ENCODE peak calls at places on chromosomes 7 and 10, in eight cellular contexts. One of them, this sample, is unnamed.

GRCh38 chr7:76340617-76341131 is 18.1 kb downstream of the YWHAG start:
- DNase-seq in naive B cell: no peak
- DNase-seq in activated T-helper 1 cell treated with anti-CD3 and anti-CD28 coated beads, Interleukin-12 subunit alpha, Interleukin-12 subunit beta, Interleukin-2, Interleukin-4 antibody, amounts not matched to agents 30 ng/mL and 10 ng/mL and 1 ng/mL, durations not matched to agents 14 hours and 24 hours and 36 hours: no peak
- DNase-seq in stimulated activated CD4-positive, alpha-beta T cell treated with anti-CD3 and anti-CD28 coated beads, Interleukin-1b, Interleukin-23, amount 100 ng/mL, for 24 hours: no peak
- DNase-seq in NCI-H82: no peak
- DNase-seq in HEK293T: no peak
- DNase-seq in stimulated activated naive CD8-positive, alpha-beta T cell treated with anti-CD3 and anti-CD28 coated beads, Interleukin-15, Interleukin-2, amounts not matched to agents 100 U/mL and 50 U/mL, for 24 hours: no peak
- DNase-seq in putamen: no peak
- DNase-seq in this sample: no peak

GRCh38 chr7:94396044-94396443 is 1.3 kb downstream of the COL1A2 start:
- DNase-seq in naive B cell: no peak
- DNase-seq in activated T-helper 1 cell treated with anti-CD3 and anti-CD28 coated beads, Interleukin-12 subunit alpha, Interleukin-12 subunit beta, Interleukin-2, Interleukin-4 antibody, amounts not matched to agents 30 ng/mL and 10 ng/mL and 1 ng/mL, durations not matched to agents 14 hours and 24 hours and 36 hours: no peak
- DNase-seq in stimulated activated CD4-positive, alpha-beta T cell treated with anti-CD3 and anti-CD28 coated beads, Interleukin-1b, Interleukin-23, amount 100 ng/mL, for 24 hours: no peak
- DNase-seq in NCI-H82: no peak
- DNase-seq in HEK293T: no peak
- DNase-seq in stimulated activated naive CD8-positive, alpha-beta T cell treated with anti-CD3 and anti-CD28 coated beads, Interleukin-15, Interleukin-2, amounts not matched to agents 100 U/mL and 50 U/mL, for 24 hours: no peak
- DNase-seq in putamen: no peak
- DNase-seq in this sample: no peak

GRCh38 chr10:125201108-125201524 is 40.8 kb upstream of the CTBP2 start:
- DNase-seq in naive B cell: no peak
- DNase-seq in activated T-helper 1 cell treated with anti-CD3 and anti-CD28 coated beads, Interleukin-12 subunit alpha, Interleukin-12 subunit beta, Interleukin-2, Interleukin-4 antibody, amounts not matched to agents 30 ng/mL and 10 ng/mL and 1 ng/mL, durations not matched to agents 14 hours and 24 hours and 36 hours: no peak
- DNase-seq in stimulated activated CD4-positive, alpha-beta T cell treated with anti-CD3 and anti-CD28 coated beads, Interleukin-1b, Interleukin-23, amount 100 ng/mL, for 24 hours: no peak
- DNase-seq in NCI-H82: no peak
- DNase-seq in HEK293T: no peak
- DNase-seq in stimulated activated naive CD8-positive, alpha-beta T cell treated with anti-CD3 and anti-CD28 coated beads, Interleukin-15, Interleukin-2, amounts not matched to agents 100 U/mL and 50 U/mL, for 24 hours: no peak
- DNase-seq in putamen: no peak
- DNase-seq in this sample: no peak

GRCh38 chr7:49788455-49789059 is 15.1 kb downstream of the VWC2 start:
- DNase-seq in naive B cell: no peak
- DNase-seq in activated T-helper 1 cell treated with anti-CD3 and anti-CD28 coated beads, Interleukin-12 subunit alpha, Interleukin-12 subunit beta, Interleukin-2, Interleukin-4 antibody, amounts not matched to agents 30 ng/mL and 10 ng/mL and 1 ng/mL, durations not matched to agents 14 hours and 24 hours and 36 hours: no peak
- DNase-seq in stimulated activated CD4-positive, alpha-beta T cell treated with anti-CD3 and anti-CD28 coated beads, Interleukin-1b, Interleukin-23, amount 100 ng/mL, for 24 hours: no peak
- DNase-seq in NCI-H82: no peak
- DNase-seq in HEK293T: no peak
- DNase-seq in stimulated activated naive CD8-positive, alpha-beta T cell treated with anti-CD3 and anti-CD28 coated beads, Interleukin-15, Interleukin-2, amounts not matched to agents 100 U/mL and 50 U/mL, for 24 hours: no peak
- DNase-seq in putamen: no peak
- DNase-seq in this sample: no peak

GRCh38 chr10:17454181-17454800 is at the start of gene ST8SIA6:
- DNase-seq in naive B cell: no peak
- DNase-seq in activated T-helper 1 cell treated with anti-CD3 and anti-CD28 coated beads, Interleukin-12 subunit alpha, Interleukin-12 subunit beta, Interleukin-2, Interleukin-4 antibody, amounts not matched to agents 30 ng/mL and 10 ng/mL and 1 ng/mL, durations not matched to agents 14 hours and 24 hours and 36 hours: peak; percentile 37
- DNase-seq in stimulated activated CD4-positive, alpha-beta T cell treated with anti-CD3 and anti-CD28 coated beads, Interleukin-1b, Interleukin-23, amount 100 ng/mL, for 24 hours: peak; percentile 18
- DNase-seq in NCI-H82: peak; percentile 8
- DNase-seq in HEK293T: peak; percentile 66
- DNase-seq in stimulated activated naive CD8-positive, alpha-beta T cell treated with anti-CD3 and anti-CD28 coated beads, Interleukin-15, Interleukin-2, amounts not matched to agents 100 U/mL and 50 U/mL, for 24 hours: peak; percentile 55
- DNase-seq in putamen: no peak
- DNase-seq in this sample: peak; percentile 31

GRCh38 chr10:29141761-29142160 is 147.1 kb upstream of the LYZL1 start:
- DNase-seq in naive B cell: no peak
- DNase-seq in activated T-helper 1 cell treated with anti-CD3 and anti-CD28 coated beads, Interleukin-12 subunit alpha, Interleukin-12 subunit beta, Interleukin-2, Interleukin-4 antibody, amounts not matched to agents 30 ng/mL and 10 ng/mL and 1 ng/mL, durations not matched to agents 14 hours and 24 hours and 36 hours: no peak
- DNase-seq in stimulated activated CD4-positive, alpha-beta T cell treated with anti-CD3 and anti-CD28 coated beads, Interleukin-1b, Interleukin-23, amount 100 ng/mL, for 24 hours: no peak
- DNase-seq in NCI-H82: no peak
- DNase-seq in HEK293T: no peak
- DNase-seq in stimulated activated naive CD8-positive, alpha-beta T cell treated with anti-CD3 and anti-CD28 coated beads, Interleukin-15, Interleukin-2, amounts not matched to agents 100 U/mL and 50 U/mL, for 24 hours: no peak
- DNase-seq in putamen: no peak
- DNase-seq in this sample: no peak

GRCh38 chr10:22444219-22444788 is 99.0 kb downstream of the SPAG6 start:
- DNase-seq in naive B cell: no peak
- DNase-seq in activated T-helper 1 cell treated with anti-CD3 and anti-CD28 coated beads, Interleukin-12 subunit alpha, Interleukin-12 subunit beta, Interleukin-2, Interleukin-4 antibody, amounts not matched to agents 30 ng/mL and 10 ng/mL and 1 ng/mL, durations not matched to agents 14 hours and 24 hours and 36 hours: no peak
- DNase-seq in stimulated activated CD4-positive, alpha-beta T cell treated with anti-CD3 and anti-CD28 coated beads, Interleukin-1b, Interleukin-23, amount 100 ng/mL, for 24 hours: no peak
- DNase-seq in NCI-H82: peak; percentile 47
- DNase-seq in HEK293T: no peak
- DNase-seq in stimulated activated naive CD8-positive, alpha-beta T cell treated with anti-CD3 and anti-CD28 coated beads, Interleukin-15, Interleukin-2, amounts not matched to agents 100 U/mL and 50 U/mL, for 24 hours: no peak
- DNase-seq in putamen: no peak
- DNase-seq in this sample: no peak

GRCh38 chr10:69375307-69376151 is 41.2 kb downstream of the TACR2 start:
- DNase-seq in naive B cell: no peak
- DNase-seq in activated T-helper 1 cell treated with anti-CD3 and anti-CD28 coated beads, Interleukin-12 subunit alpha, Interleukin-12 subunit beta, Interleukin-2, Interleukin-4 antibody, amounts not matched to agents 30 ng/mL and 10 ng/mL and 1 ng/mL, durations not matched to agents 14 hours and 24 hours and 36 hours: no peak
- DNase-seq in stimulated activated CD4-positive, alpha-beta T cell treated with anti-CD3 and anti-CD28 coated beads, Interleukin-1b, Interleukin-23, amount 100 ng/mL, for 24 hours: no peak
- DNase-seq in NCI-H82: peak; percentile 25
- DNase-seq in HEK293T: no peak
- DNase-seq in stimulated activated naive CD8-positive, alpha-beta T cell treated with anti-CD3 and anti-CD28 coated beads, Interleukin-15, Interleukin-2, amounts not matched to agents 100 U/mL and 50 U/mL, for 24 hours: no peak
- DNase-seq in putamen: peak; percentile 19
- DNase-seq in this sample: no peak

GRCh38 chr10:17512341-17513001 is 58.1 kb upstream of the ST8SIA6 start:
- DNase-seq in naive B cell: no peak
- DNase-seq in activated T-helper 1 cell treated with anti-CD3 and anti-CD28 coated beads, Interleukin-12 subunit alpha, Interleukin-12 subunit beta, Interleukin-2, Interleukin-4 antibody, amounts not matched to agents 30 ng/mL and 10 ng/mL and 1 ng/mL, durations not matched to agents 14 hours and 24 hours and 36 hours: no peak
- DNase-seq in stimulated activated CD4-positive, alpha-beta T cell treated with anti-CD3 and anti-CD28 coated beads, Interleukin-1b, Interleukin-23, amount 100 ng/mL, for 24 hours: no peak
- DNase-seq in NCI-H82: no peak
- DNase-seq in HEK293T: no peak
- DNase-seq in stimulated activated naive CD8-positive, alpha-beta T cell treated with anti-CD3 and anti-CD28 coated beads, Interleukin-15, Interleukin-2, amounts not matched to agents 100 U/mL and 50 U/mL, for 24 hours: no peak
- DNase-seq in putamen: no peak
- DNase-seq in this sample: no peak

GRCh38 chr7:144379791-144380384 is 23.6 kb downstream of the NOBOX start:
- DNase-seq in naive B cell: no peak
- DNase-seq in activated T-helper 1 cell treated with anti-CD3 and anti-CD28 coated beads, Interleukin-12 subunit alpha, Interleukin-12 subunit beta, Interleukin-2, Interleukin-4 antibody, amounts not matched to agents 30 ng/mL and 10 ng/mL and 1 ng/mL, durations not matched to agents 14 hours and 24 hours and 36 hours: no peak
- DNase-seq in stimulated activated CD4-positive, alpha-beta T cell treated with anti-CD3 and anti-CD28 coated beads, Interleukin-1b, Interleukin-23, amount 100 ng/mL, for 24 hours: no peak
- DNase-seq in NCI-H82: no peak
- DNase-seq in HEK293T: no peak
- DNase-seq in stimulated activated naive CD8-positive, alpha-beta T cell treated with anti-CD3 and anti-CD28 coated beads, Interleukin-15, Interleukin-2, amounts not matched to agents 100 U/mL and 50 U/mL, for 24 hours: no peak
- DNase-seq in putamen: no peak
- DNase-seq in this sample: no peak

GRCh38 chr10:48600645-48601505 is 4.0 kb downstream of the ARHGAP22 start:
- DNase-seq in naive B cell: no peak
- DNase-seq in activated T-helper 1 cell treated with anti-CD3 and anti-CD28 coated beads, Interleukin-12 subunit alpha, Interleukin-12 subunit beta, Interleukin-2, Interleukin-4 antibody, amounts not matched to agents 30 ng/mL and 10 ng/mL and 1 ng/mL, durations not matched to agents 14 hours and 24 hours and 36 hours: no peak
- DNase-seq in stimulated activated CD4-positive, alpha-beta T cell treated with anti-CD3 and anti-CD28 coated beads, Interleukin-1b, Interleukin-23, amount 100 ng/mL, for 24 hours: no peak
- DNase-seq in NCI-H82: no peak
- DNase-seq in HEK293T: no peak
- DNase-seq in stimulated activated naive CD8-positive, alpha-beta T cell treated with anti-CD3 and anti-CD28 coated beads, Interleukin-15, Interleukin-2, amounts not matched to agents 100 U/mL and 50 U/mL, for 24 hours: no peak
- DNase-seq in putamen: no peak
- DNase-seq in this sample: no peak

GRCh38 chr10:35711615-35712411 is 69.7 kb upstream of the FZD8 start:
- DNase-seq in naive B cell: no peak
- DNase-seq in activated T-helper 1 cell treated with anti-CD3 and anti-CD28 coated beads, Interleukin-12 subunit alpha, Interleukin-12 subunit beta, Interleukin-2, Interleukin-4 antibody, amounts not matched to agents 30 ng/mL and 10 ng/mL and 1 ng/mL, durations not matched to agents 14 hours and 24 hours and 36 hours: no peak
- DNase-seq in stimulated activated CD4-positive, alpha-beta T cell treated with anti-CD3 and anti-CD28 coated beads, Interleukin-1b, Interleukin-23, amount 100 ng/mL, for 24 hours: no peak
- DNase-seq in NCI-H82: no peak
- DNase-seq in HEK293T: no peak
- DNase-seq in stimulated activated naive CD8-positive, alpha-beta T cell treated with anti-CD3 and anti-CD28 coated beads, Interleukin-15, Interleukin-2, amounts not matched to agents 100 U/mL and 50 U/mL, for 24 hours: no peak
- DNase-seq in putamen: no peak
- DNase-seq in this sample: no peak

GRCh38 chr10:84727398-84727797 is 399.0 kb downstream of the CCSER2 start:
- DNase-seq in naive B cell: no peak
- DNase-seq in activated T-helper 1 cell treated with anti-CD3 and anti-CD28 coated beads, Interleukin-12 subunit alpha, Interleukin-12 subunit beta, Interleukin-2, Interleukin-4 antibody, amounts not matched to agents 30 ng/mL and 10 ng/mL and 1 ng/mL, durations not matched to agents 14 hours and 24 hours and 36 hours: no peak
- DNase-seq in stimulated activated CD4-positive, alpha-beta T cell treated with anti-CD3 and anti-CD28 coated beads, Interleukin-1b, Interleukin-23, amount 100 ng/mL, for 24 hours: no peak
- DNase-seq in NCI-H82: no peak
- DNase-seq in HEK293T: no peak
- DNase-seq in stimulated activated naive CD8-positive, alpha-beta T cell treated with anti-CD3 and anti-CD28 coated beads, Interleukin-15, Interleukin-2, amounts not matched to agents 100 U/mL and 50 U/mL, for 24 hours: no peak
- DNase-seq in putamen: no peak
- DNase-seq in this sample: no peak

GRCh38 chr7:130272456-130273080 is 5.9 kb downstream of the CPA2 start:
- DNase-seq in naive B cell: no peak
- DNase-seq in activated T-helper 1 cell treated with anti-CD3 and anti-CD28 coated beads, Interleukin-12 subunit alpha, Interleukin-12 subunit beta, Interleukin-2, Interleukin-4 antibody, amounts not matched to agents 30 ng/mL and 10 ng/mL and 1 ng/mL, durations not matched to agents 14 hours and 24 hours and 36 hours: no peak
- DNase-seq in stimulated activated CD4-positive, alpha-beta T cell treated with anti-CD3 and anti-CD28 coated beads, Interleukin-1b, Interleukin-23, amount 100 ng/mL, for 24 hours: no peak
- DNase-seq in NCI-H82: peak; percentile 82
- DNase-seq in HEK293T: peak; percentile 28
- DNase-seq in stimulated activated naive CD8-positive, alpha-beta T cell treated with anti-CD3 and anti-CD28 coated beads, Interleukin-15, Interleukin-2, amounts not matched to agents 100 U/mL and 50 U/mL, for 24 hours: no peak
- DNase-seq in putamen: no peak
- DNase-seq in this sample: no peak

GRCh38 chr10:46216836-46217748 is 69.7 kb upstream of the ANTXRL start:
- DNase-seq in naive B cell: no peak
- DNase-seq in activated T-helper 1 cell treated with anti-CD3 and anti-CD28 coated beads, Interleukin-12 subunit alpha, Interleukin-12 subunit beta, Interleukin-2, Interleukin-4 antibody, amounts not matched to agents 30 ng/mL and 10 ng/mL and 1 ng/mL, durations not matched to agents 14 hours and 24 hours and 36 hours: no peak
- DNase-seq in stimulated activated CD4-positive, alpha-beta T cell treated with anti-CD3 and anti-CD28 coated beads, Interleukin-1b, Interleukin-23, amount 100 ng/mL, for 24 hours: no peak
- DNase-seq in NCI-H82: no peak
- DNase-seq in HEK293T: no peak
- DNase-seq in stimulated activated naive CD8-positive, alpha-beta T cell treated with anti-CD3 and anti-CD28 coated beads, Interleukin-15, Interleukin-2, amounts not matched to agents 100 U/mL and 50 U/mL, for 24 hours: no peak
- DNase-seq in putamen: no peak
- DNase-seq in this sample: no peak

GRCh38 chr10:1183033-1183396 is 126.8 kb downstream of the WDR37 start:
- DNase-seq in naive B cell: no peak
- DNase-seq in activated T-helper 1 cell treated with anti-CD3 and anti-CD28 coated beads, Interleukin-12 subunit alpha, Interleukin-12 subunit beta, Interleukin-2, Interleukin-4 antibody, amounts not matched to agents 30 ng/mL and 10 ng/mL and 1 ng/mL, durations not matched to agents 14 hours and 24 hours and 36 hours: no peak
- DNase-seq in stimulated activated CD4-positive, alpha-beta T cell treated with anti-CD3 and anti-CD28 coated beads, Interleukin-1b, Interleukin-23, amount 100 ng/mL, for 24 hours: no peak
- DNase-seq in NCI-H82: no peak
- DNase-seq in HEK293T: no peak
- DNase-seq in stimulated activated naive CD8-positive, alpha-beta T cell treated with anti-CD3 and anti-CD28 coated beads, Interleukin-15, Interleukin-2, amounts not matched to agents 100 U/mL and 50 U/mL, for 24 hours: no peak
- DNase-seq in putamen: no peak
- DNase-seq in this sample: no peak

GRCh38 chr7:38840736-38841460 is 68.1 kb downstream of the VPS41 start:
- DNase-seq in naive B cell: no peak
- DNase-seq in activated T-helper 1 cell treated with anti-CD3 and anti-CD28 coated beads, Interleukin-12 subunit alpha, Interleukin-12 subunit beta, Interleukin-2, Interleukin-4 antibody, amounts not matched to agents 30 ng/mL and 10 ng/mL and 1 ng/mL, durations not matched to agents 14 hours and 24 hours and 36 hours: no peak
- DNase-seq in stimulated activated CD4-positive, alpha-beta T cell treated with anti-CD3 and anti-CD28 coated beads, Interleukin-1b, Interleukin-23, amount 100 ng/mL, for 24 hours: no peak
- DNase-seq in NCI-H82: no peak
- DNase-seq in HEK293T: no peak
- DNase-seq in stimulated activated naive CD8-positive, alpha-beta T cell treated with anti-CD3 and anti-CD28 coated beads, Interleukin-15, Interleukin-2, amounts not matched to agents 100 U/mL and 50 U/mL, for 24 hours: no peak
- DNase-seq in putamen: no peak
- DNase-seq in this sample: no peak

GRCh38 chr10:76297787-76298281 is 866.4 kb downstream of the LRMDA start:
- DNase-seq in naive B cell: no peak
- DNase-seq in activated T-helper 1 cell treated with anti-CD3 and anti-CD28 coated beads, Interleukin-12 subunit alpha, Interleukin-12 subunit beta, Interleukin-2, Interleukin-4 antibody, amounts not matched to agents 30 ng/mL and 10 ng/mL and 1 ng/mL, durations not matched to agents 14 hours and 24 hours and 36 hours: no peak
- DNase-seq in stimulated activated CD4-positive, alpha-beta T cell treated with anti-CD3 and anti-CD28 coated beads, Interleukin-1b, Interleukin-23, amount 100 ng/mL, for 24 hours: no peak
- DNase-seq in NCI-H82: peak; percentile 18
- DNase-seq in HEK293T: no peak
- DNase-seq in stimulated activated naive CD8-positive, alpha-beta T cell treated with anti-CD3 and anti-CD28 coated beads, Interleukin-15, Interleukin-2, amounts not matched to agents 100 U/mL and 50 U/mL, for 24 hours: no peak
- DNase-seq in putamen: no peak
- DNase-seq in this sample: no peak

GRCh38 chr7:105985250-105985649 is 22.2 kb downstream of the CDHR3 start:
- DNase-seq in naive B cell: no peak
- DNase-seq in activated T-helper 1 cell treated with anti-CD3 and anti-CD28 coated beads, Interleukin-12 subunit alpha, Interleukin-12 subunit beta, Interleukin-2, Interleukin-4 antibody, amounts not matched to agents 30 ng/mL and 10 ng/mL and 1 ng/mL, durations not matched to agents 14 hours and 24 hours and 36 hours: no peak
- DNase-seq in stimulated activated CD4-positive, alpha-beta T cell treated with anti-CD3 and anti-CD28 coated beads, Interleukin-1b, Interleukin-23, amount 100 ng/mL, for 24 hours: no peak
- DNase-seq in NCI-H82: no peak
- DNase-seq in HEK293T: no peak
- DNase-seq in stimulated activated naive CD8-positive, alpha-beta T cell treated with anti-CD3 and anti-CD28 coated beads, Interleukin-15, Interleukin-2, amounts not matched to agents 100 U/mL and 50 U/mL, for 24 hours: no peak
- DNase-seq in putamen: no peak
- DNase-seq in this sample: no peak

GRCh38 chr10:88253622-88254021 is 329.5 kb downstream of the RNLS start:
- DNase-seq in naive B cell: no peak
- DNase-seq in activated T-helper 1 cell treated with anti-CD3 and anti-CD28 coated beads, Interleukin-12 subunit alpha, Interleukin-12 subunit beta, Interleukin-2, Interleukin-4 antibody, amounts not matched to agents 30 ng/mL and 10 ng/mL and 1 ng/mL, durations not matched to agents 14 hours and 24 hours and 36 hours: no peak
- DNase-seq in stimulated activated CD4-positive, alpha-beta T cell treated with anti-CD3 and anti-CD28 coated beads, Interleukin-1b, Interleukin-23, amount 100 ng/mL, for 24 hours: no peak
- DNase-seq in NCI-H82: peak; percentile 32
- DNase-seq in HEK293T: no peak
- DNase-seq in stimulated activated naive CD8-positive, alpha-beta T cell treated with anti-CD3 and anti-CD28 coated beads, Interleukin-15, Interleukin-2, amounts not matched to agents 100 U/mL and 50 U/mL, for 24 hours: no peak
- DNase-seq in putamen: no peak
- DNase-seq in this sample: no peak

GRCh38 chr7:91330378-91331295 is 66.4 kb downstream of the FZD1 start:
- DNase-seq in naive B cell: no peak
- DNase-seq in activated T-helper 1 cell treated with anti-CD3 and anti-CD28 coated beads, Interleukin-12 subunit alpha, Interleukin-12 subunit beta, Interleukin-2, Interleukin-4 antibody, amounts not matched to agents 30 ng/mL and 10 ng/mL and 1 ng/mL, durations not matched to agents 14 hours and 24 hours and 36 hours: no peak
- DNase-seq in stimulated activated CD4-positive, alpha-beta T cell treated with anti-CD3 and anti-CD28 coated beads, Interleukin-1b, Interleukin-23, amount 100 ng/mL, for 24 hours: no peak
- DNase-seq in NCI-H82: no peak
- DNase-seq in HEK293T: no peak
- DNase-seq in stimulated activated naive CD8-positive, alpha-beta T cell treated with anti-CD3 and anti-CD28 coated beads, Interleukin-15, Interleukin-2, amounts not matched to agents 100 U/mL and 50 U/mL, for 24 hours: no peak
- DNase-seq in putamen: no peak
- DNase-seq in this sample: no peak

GRCh38 chr10:89615105-89615504 is 29.9 kb downstream of the PANK1 start:
- DNase-seq in naive B cell: no peak
- DNase-seq in activated T-helper 1 cell treated with anti-CD3 and anti-CD28 coated beads, Interleukin-12 subunit alpha, Interleukin-12 subunit beta, Interleukin-2, Interleukin-4 antibody, amounts not matched to agents 30 ng/mL and 10 ng/mL and 1 ng/mL, durations not matched to agents 14 hours and 24 hours and 36 hours: no peak
- DNase-seq in stimulated activated CD4-positive, alpha-beta T cell treated with anti-CD3 and anti-CD28 coated beads, Interleukin-1b, Interleukin-23, amount 100 ng/mL, for 24 hours: no peak
- DNase-seq in NCI-H82: no peak
- DNase-seq in HEK293T: no peak
- DNase-seq in stimulated activated naive CD8-positive, alpha-beta T cell treated with anti-CD3 and anti-CD28 coated beads, Interleukin-15, Interleukin-2, amounts not matched to agents 100 U/mL and 50 U/mL, for 24 hours: no peak
- DNase-seq in putamen: no peak
- DNase-seq in this sample: no peak

GRCh38 chr10:67670401-67670800 is 25.6 kb downstream of the CTNNA3 start:
- DNase-seq in naive B cell: no peak
- DNase-seq in activated T-helper 1 cell treated with anti-CD3 and anti-CD28 coated beads, Interleukin-12 subunit alpha, Interleukin-12 subunit beta, Interleukin-2, Interleukin-4 antibody, amounts not matched to agents 30 ng/mL and 10 ng/mL and 1 ng/mL, durations not matched to agents 14 hours and 24 hours and 36 hours: no peak
- DNase-seq in stimulated activated CD4-positive, alpha-beta T cell treated with anti-CD3 and anti-CD28 coated beads, Interleukin-1b, Interleukin-23, amount 100 ng/mL, for 24 hours: no peak
- DNase-seq in NCI-H82: no peak
- DNase-seq in HEK293T: no peak
- DNase-seq in stimulated activated naive CD8-positive, alpha-beta T cell treated with anti-CD3 and anti-CD28 coated beads, Interleukin-15, Interleukin-2, amounts not matched to agents 100 U/mL and 50 U/mL, for 24 hours: no peak
- DNase-seq in putamen: no peak
- DNase-seq in this sample: no peak

This sample was measured in activated T-helper 2 cell treated with anti-CD3 and anti-CD28 coated beads, Interferon-gamma antibody, Interleukin-2, Interleukin-4, amounts not matched to agents 10 μg/mL and 5 μg/mL and 100 μg/mL, durations not matched to agents 14 hours and 24 hours and 36 hours.